ENCODE peak calls at places on chromosomes 16 and 17, in five cellular contexts. X is adrenal gland, P is esophagus squamous epithelium, I is AG04450, T is prostate gland. S is an unnamed sample.
A peak's percentile ranks its signal among the peaks of the same experiment; 100 is the strongest.

GRCh38 chr16:89370081-89370511 is 120.3 kb downstream of the ANKRD11 start:
- DNase-seq in X (no peak), P (no peak), I (no peak), T (no peak), S (no peak)

GRCh38 chr17:82217530-82218204 is 5.0 kb upstream of the CCDC57 start:
- DNase-seq in X (peak; percentile 86), P (no peak), I (peak; percentile 69), T (no peak), S (no peak)

GRCh38 chr16:16857603-16858283 is 478.8 kb downstream of the NPIPA7 start:
- DNase-seq in X (no peak), P (no peak), I (no peak), T (peak; percentile 10), S (no peak)

GRCh38 chr16:80300876-80301275 is 239.9 kb upstream of the DYNLRB2 start:
- DNase-seq in X (no peak), P (no peak), I (peak; percentile 18), T (no peak), S (no peak)

GRCh38 chr16:75264531-75264998 is 13.1 kb upstream of the BCAR1 start:
- DNase-seq in X (peak; percentile 54), P (no peak), I (no peak), T (no peak), S (no peak)

GRCh38 chr17:74332763-74333220 is 6.8 kb downstream of the KIF19 start:
- DNase-seq in X (no peak), P (no peak), I (no peak), T (no peak), S (no peak)

GRCh38 chr17:60139438-60140285 is 10.1 kb upstream of the CA4 start:
- DNase-seq in X (peak; percentile 73), P (no peak), I (peak; percentile 30), T (peak; percentile 43), S (peak; percentile 86)

GRCh38 chr17:21278304-21279197 is 6.0 kb upstream of the MAP2K3 start:
- DNase-seq in X (no peak), P (no peak), I (no peak), T (no peak), S (no peak)

GRCh38 chr16:80824623-80825364 is 20.4 kb upstream of the CDYL2 start:
- DNase-seq in X (peak; percentile 17), P (no peak), I (peak; percentile 38), T (peak; percentile 53), S (peak; percentile 25)

GRCh38 chr17:2709173-2709661 is 2.3 kb downstream of the CLUH start:
- DNase-seq in X (peak; percentile 83), P (no peak), I (no peak), T (peak; percentile 66), S (no peak)

GRCh38 chr16:30761427-30761927 is 385 bp downstream of the CFAP119 start:
- DNase-seq in X (no peak), P (no peak), I (no peak), T (no peak), S (peak; percentile 54)

GRCh38 chr16:28163699-28164584 is 47.8 kb downstream of the XPO6 start:
- DNase-seq in X (no peak), P (no peak), I (no peak), T (no peak), S (no peak)

GRCh38 chr17:69187294-69187693 is 41.3 kb downstream of the ABCA10 start:
- DNase-seq in X (no peak), P (no peak), I (no peak), T (no peak), S (no peak)

GRCh38 chr17:50279181-50279526 is 4.9 kb downstream of the TMEM92 start:
- DNase-seq in X (no peak), P (no peak), I (no peak), T (no peak), S (no peak)

GRCh38 chr17:60142872-60143499 is 6.8 kb upstream of the CA4 start:
- DNase-seq in X (peak; percentile 91), P (no peak), I (peak; percentile 63), T (peak; percentile 77), S (peak; percentile 93)

GRCh38 chr16:49513040-49513439 is 139.4 kb downstream of the C16orf78 start:
- DNase-seq in X (no peak), P (no peak), I (no peak), T (no peak), S (no peak)

GRCh38 chr16:26644912-26645543 is 421.7 kb upstream of the C16orf82 start:
- DNase-seq in X (no peak), P (no peak), I (no peak), T (no peak), S (no peak)

GRCh38 chr16:88956546-88957455 is 20.2 kb downstream of the CBFA2T3 start:
- DNase-seq in X (no peak), P (no peak), I (no peak), T (no peak), S (no peak)

GRCh38 chr16:24781256-24781655 is 51.8 kb downstream of the TNRC6A start:
- DNase-seq in X (no peak), P (no peak), I (no peak), T (no peak), S (no peak)

GRCh38 chr16:48540222-48540900 is 69.6 kb downstream of the N4BP1 start:
- DNase-seq in X (no peak), P (no peak), I (no peak), T (no peak), S (no peak)

DNA sequence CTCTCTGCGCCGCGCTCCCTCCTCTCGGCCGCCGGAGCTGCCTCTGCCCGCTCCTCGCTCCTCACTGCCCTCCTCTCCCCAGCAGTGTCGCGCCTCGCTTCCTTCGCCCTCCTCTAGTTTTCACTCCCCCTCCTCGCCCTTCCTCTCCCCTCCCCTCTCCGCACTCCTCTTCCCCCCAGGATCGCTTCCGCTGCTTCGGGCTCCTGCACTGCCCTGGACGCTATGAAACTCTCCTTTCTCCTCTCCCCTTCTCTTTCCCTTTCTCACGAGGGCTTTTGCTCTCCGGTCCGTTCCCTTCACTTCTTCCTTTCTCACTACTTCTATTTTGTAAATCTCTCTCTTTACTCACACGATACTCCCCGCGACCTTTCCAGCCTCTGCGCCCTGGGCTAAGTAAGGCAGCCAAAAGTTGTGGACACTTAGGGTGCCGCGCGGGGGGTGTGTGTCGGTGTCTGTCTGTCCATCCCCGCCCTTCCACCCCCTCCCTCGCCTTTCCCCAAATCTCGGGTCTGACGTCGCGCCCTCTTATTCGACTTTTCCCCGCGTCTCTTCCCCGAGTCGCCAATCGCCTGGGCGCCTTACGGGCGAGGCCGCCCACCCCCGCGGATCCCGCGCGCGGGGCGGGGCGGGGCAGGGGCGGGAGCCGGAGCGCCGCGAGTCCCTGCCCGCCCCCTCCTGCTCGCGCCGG is at the start of gene IRX3:
- DNase-seq in X (peak; percentile 73), P (no peak), I (no peak), T (peak; percentile 95), S (peak; percentile 83)
- TF ChIP-seq CTCF in X (no peak), P (no peak), I (no peak), T (no peak), S (no peak)

DNA sequence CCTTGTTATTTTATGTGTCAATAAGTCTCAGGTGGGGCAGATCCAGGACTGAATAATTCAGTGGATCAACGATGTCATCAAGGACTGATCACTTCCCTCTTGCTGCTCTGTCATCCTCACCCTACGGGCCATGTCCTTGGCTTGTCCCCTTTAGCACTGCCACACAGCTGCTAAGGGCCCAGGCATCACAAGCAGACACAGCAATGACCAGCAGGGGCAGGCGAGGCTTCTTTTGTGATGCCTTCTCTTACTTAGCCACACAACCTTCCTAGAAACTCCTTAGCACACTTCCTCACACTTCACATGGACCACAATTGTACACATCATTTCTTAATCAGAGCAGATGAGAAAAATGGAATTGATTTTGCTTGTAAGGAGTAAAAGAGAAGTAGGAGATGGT is 356.3 kb upstream of the SOX9 start:
- DNase-seq in X (no peak), P (no peak), I (no peak), T (no peak), S (peak; percentile 45)
- TF ChIP-seq CTCF in X (no peak), P (no peak), I (peak; percentile 36), T (no peak), S (peak; percentile 37)

GRCh38 chr16:70679653-70680494 is 6.0 kb downstream of the MTSS2 start:
- DNase-seq in X (no peak), P (no peak), I (no peak), T (no peak), S (peak; percentile 64)
- TF ChIP-seq CTCF in X (no peak), P (no peak), I (peak; percentile 13), T (peak; percentile 76), S (peak; percentile 81)

GRCh38 chr17:67647482-67647881 is 70.3 kb upstream of the NOL11 start:
- DNase-seq in X (no peak), P (no peak), I (no peak), T (no peak), S (no peak)
- TF ChIP-seq CTCF in X (no peak), P (no peak), I (no peak), T (no peak), S (no peak)

GRCh38 chr17:11204991-11205390 is 36.0 kb upstream of the SHISA6 start:
- DNase-seq in X (no peak), P (no peak), I (no peak), T (no peak), S (no peak)
- TF ChIP-seq CTCF in X (no peak), P (no peak), I (no peak), T (no peak), S (no peak)

GRCh38 chr17:9928601-9929341 is 23.7 kb upstream of the RCVRN start:
- DNase-seq in X (no peak), P (no peak), I (peak; percentile 63), T (no peak), S (peak; percentile 59)
- TF ChIP-seq CTCF in X (no peak), P (peak; percentile 9), I (peak; percentile 66), T (no peak), S (peak; percentile 58)

DNA sequence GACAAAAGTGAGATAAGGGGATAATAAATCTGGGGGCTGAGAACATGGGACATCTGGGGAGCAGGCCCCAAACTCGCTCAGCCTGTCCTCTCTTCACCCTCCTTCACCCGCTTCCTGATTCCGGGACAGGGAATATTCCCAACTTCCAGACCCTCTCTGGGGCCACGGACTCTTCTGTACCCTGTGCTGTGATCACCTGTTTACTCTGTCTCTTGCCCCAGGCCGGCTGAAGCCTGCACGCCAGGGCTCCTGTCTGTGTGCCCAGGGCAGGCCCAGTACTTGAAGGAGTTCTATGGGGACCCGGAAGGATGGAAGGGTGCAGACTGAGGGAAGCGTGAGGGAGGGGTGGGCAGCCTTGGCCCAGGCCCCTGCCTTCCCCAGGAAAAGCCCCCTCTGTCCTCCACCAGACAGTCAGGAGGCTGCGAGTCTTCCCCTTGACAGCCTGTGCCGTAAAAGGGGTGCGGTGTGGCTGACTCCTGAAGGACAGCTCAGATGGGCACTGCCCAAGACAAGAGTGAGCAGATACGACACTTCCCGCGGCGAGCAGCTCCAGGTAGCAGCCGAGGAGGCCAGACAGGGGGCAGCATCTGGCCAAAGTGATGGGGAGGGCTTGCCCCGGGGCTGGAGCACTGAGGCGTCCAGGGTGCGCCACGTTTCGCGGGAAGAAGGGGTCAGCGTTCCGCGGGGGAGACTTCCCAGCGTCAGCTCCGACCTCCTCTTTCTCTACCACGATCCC is 1.0 kb upstream of the CCNF start:
- DNase-seq in X (peak; percentile 37), P (no peak), I (no peak), T (peak; percentile 16), S (peak; percentile 43)
- TF ChIP-seq CTCF in X (peak; percentile 24), P (peak; percentile 12), I (peak; percentile 42), T (peak; percentile 56), S (no peak)

DNA sequence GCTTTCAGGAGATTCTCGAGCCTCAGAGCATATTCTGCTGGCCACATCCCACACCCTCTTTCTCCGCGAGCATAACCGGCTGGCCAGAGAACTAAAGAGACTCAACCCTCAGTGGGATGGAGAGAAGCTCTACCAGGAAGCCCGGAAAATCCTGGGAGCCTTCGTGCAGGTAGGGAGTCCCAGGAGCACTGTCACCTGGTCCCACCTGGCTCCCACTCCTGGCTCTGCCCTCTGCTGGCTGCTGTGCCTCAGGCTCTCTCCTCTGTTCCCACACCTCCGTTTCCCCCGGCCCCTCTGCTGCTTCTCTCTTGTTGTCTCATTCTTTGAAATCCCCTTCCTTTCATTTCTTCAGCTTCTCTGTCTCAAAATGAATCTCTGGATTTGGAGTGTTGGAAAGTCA is 16.4 kb downstream of the LPO start:
- DNase-seq in X (no peak), P (no peak), I (no peak), T (no peak), S (no peak)
- TF ChIP-seq CTCF in X (no peak), P (no peak), I (no peak), T (no peak), S (no peak)